ENCODE peak calls at places on chromosome 16, in ten cellular contexts. W is RWPE1, A is upper lobe of right lung, B is T-helper 17 cell, X is OCI-LY7, O is DMS 273 treated with DMSO at 0.1 percent for 48 hours, M is nephron progenitor cell, H is GM04503, L is SIG-M5, C is endothelial cell of umbilical vein. G is an unnamed sample.
A peak's percentile ranks its signal among the peaks of the same experiment; 100 is the strongest.

GRCh38 chr16:11672206-11673090 is 4.2 kb downstream of the SNN start:
- DNase-seq in W (no peak), A (no peak), B (no peak), X (peak; percentile 83), O (no peak), M (no peak), H (no peak), L (no peak), C (no peak), G (no peak)

GRCh38 chr16:49441366-49441780 is 67.8 kb downstream of the C16orf78 start:
- DNase-seq in W (no peak), A (no peak), B (peak; percentile 32), X (peak; percentile 95), O (peak; percentile 70), M (peak; percentile 40), H (no peak), L (no peak), C (no peak), G (no peak)

GRCh38 chr16:10566613-10567012 is 13.8 kb downstream of the EMP2 start:
- DNase-seq in W (no peak), A (no peak), B (no peak), X (peak; percentile 7), O (no peak), M (no peak), H (no peak), L (no peak), C (no peak), G (no peak)

GRCh38 chr16:1691956-1692355 is 13.9 kb downstream of the JPT2 start:
- DNase-seq in W (peak; percentile 86), A (no peak), B (no peak), X (no peak), O (no peak), M (no peak), H (no peak), L (no peak), C (no peak), G (no peak)

GRCh38 chr16:69848635-69849545 is 86.8 kb downstream of the WWP2 start:
- DNase-seq in W (no peak), A (peak; percentile 65), B (no peak), X (no peak), O (no peak), M (peak; percentile 31), H (peak; percentile 89), L (no peak), C (peak; percentile 94), G (peak; percentile 86)

GRCh38 chr16:74605746-74606520 is 981 bp downstream of the GLG1 start:
- DNase-seq in W (no peak), A (no peak), B (no peak), X (no peak), O (peak; percentile 15), M (no peak), H (no peak), L (no peak), C (no peak), G (peak; percentile 31)

GRCh38 chr16:26667271-26667703 is 399.4 kb upstream of the C16orf82 start:
- DNase-seq in W (no peak), A (no peak), B (no peak), X (no peak), O (no peak), M (peak; percentile 13), H (no peak), L (no peak), C (no peak), G (no peak)

GRCh38 chr16:65760874-65761273 is 605.6 kb upstream of the CDH5 start:
- DNase-seq in W (no peak), A (no peak), B (no peak), X (no peak), O (no peak), M (no peak), H (no peak), L (no peak), C (no peak), G (no peak)

GRCh38 chr16:17173134-17173729 is 297.5 kb downstream of the XYLT1 start:
- DNase-seq in W (peak; percentile 5), A (peak; percentile 67), B (no peak), X (peak; percentile 8), O (no peak), M (no peak), H (peak; percentile 19), L (peak; percentile 87), C (no peak), G (peak; percentile 68)

GRCh38 chr16:88430185-88430523 is 22.9 kb upstream of the ZFPM1 start:
- DNase-seq in W (no peak), A (no peak), B (no peak), X (no peak), O (no peak), M (no peak), H (no peak), L (no peak), C (peak; percentile 5), G (no peak)

GRCh38 chr16:30600215-30600614 is 10.0 kb downstream of the ZNF689 start:
- DNase-seq in W (no peak), A (no peak), B (no peak), X (no peak), O (no peak), M (no peak), H (no peak), L (no peak), C (no peak), G (no peak)

GRCh38 chr16:29824589-29825144 is 4.4 kb downstream of the MVP start:
- DNase-seq in W (peak; percentile 50), A (no peak), B (no peak), X (no peak), O (no peak), M (no peak), H (no peak), L (no peak), C (peak; percentile 85), G (no peak)

GRCh38 chr16:89720859-89721643 is at the start of the genes VPS9D1 and ZNF276:
- DNase-seq in W (peak; percentile 67), A (peak; percentile 95), B (peak; percentile 77), X (peak; percentile 80), O (peak; percentile 59), M (peak; percentile 87), H (no peak), L (no peak), C (peak; percentile 79), G (peak; percentile 92)

GRCh38 chr16:20938426-20938825 is 37.9 kb downstream of the LYRM1 start:
- DNase-seq in W (no peak), A (no peak), B (no peak), X (no peak), O (no peak), M (no peak), H (no peak), L (no peak), C (peak; percentile 19), G (no peak)

GRCh38 chr16:19532601-19533000 is 8.9 kb downstream of the CCP110 start:
- DNase-seq in W (no peak), A (no peak), B (no peak), X (no peak), O (no peak), M (no peak), H (no peak), L (no peak), C (no peak), G (no peak)

GRCh38 chr16:58329147-58329546 is 34.3 kb upstream of the PRSS54 start:
- DNase-seq in W (peak; percentile 49), A (no peak), B (no peak), X (no peak), O (no peak), M (no peak), H (no peak), L (no peak), C (no peak), G (no peak)

GRCh38 chr16:966035-966434 is 4.7 kb downstream of the LMF1 start:
- DNase-seq in W (no peak), A (peak; percentile 63), B (no peak), X (no peak), O (no peak), M (no peak), H (no peak), L (no peak), C (no peak), G (no peak)